ENCODE peak calls at places on chromosomes 5 and 9, in six cellular contexts. E is Right ventricle myocardium superior, V is HEK293T, D is SJSA1, P is anterior cingulate cortex, C is right cardiac atrium. A is an unnamed sample.

GRCh38 chr5:33565304-33565703 is 124.5 kb downstream of the TARS1 start:
- DNase-seq in E (peak), V (no peak), D (no peak), P (no peak), C (peak), A (no peak)

GRCh38 chr5:66186108-66186507 is 42.0 kb downstream of the SREK1 start:
- DNase-seq in E (no peak), V (no peak), D (no peak), P (no peak), C (no peak), A (no peak)

GRCh38 chr5:59790399-59791130 is 103.0 kb downstream of the PDE4D start:
- DNase-seq in E (no peak), V (no peak), D (no peak), P (no peak), C (peak), A (no peak)

GRCh38 chr5:87916320-87916719 is 352.3 kb downstream of the TMEM161B start:
- DNase-seq in E (no peak), V (no peak), D (no peak), P (no peak), C (no peak), A (no peak)

GRCh38 chr5:157312492-157312891 is 46.6 kb downstream of the CYFIP2 start:
- DNase-seq in E (no peak), V (peak), D (peak), P (no peak), C (no peak), A (no peak)

GRCh38 chr5:132358760-132359159 is 10.8 kb upstream of the SLC22A5 start:
- DNase-seq in E (no peak), V (no peak), D (no peak), P (no peak), C (no peak), A (no peak)

GRCh38 chr5:29077451-29077850 is 2039.1 kb upstream of the CDH9 start:
- DNase-seq in E (no peak), V (no peak), D (no peak), P (no peak), C (no peak), A (no peak)

GRCh38 chr9:21684831-21685362 is 117.5 kb upstream of the MTAP start:
- DNase-seq in E (no peak), V (no peak), D (peak), P (no peak), C (no peak), A (no peak)

GRCh38 chr5:140298183-140298601 is 4.7 kb downstream of the PFDN1 start:
- DNase-seq in E (no peak), V (no peak), D (peak), P (no peak), C (no peak), A (no peak)

GRCh38 chr5:56272765-56273164 is 39.6 kb upstream of the ANKRD55 start:
- DNase-seq in E (no peak), V (no peak), D (no peak), P (no peak), C (no peak), A (no peak)

GRCh38 chr5:141940695-141941271 is 17.1 kb downstream of the DELE1 start:
- DNase-seq in E (no peak), V (no peak), D (peak), P (peak), C (no peak), A (no peak)

GRCh38 chr9:16410601-16411285 is 459.7 kb downstream of the BNC2 start:
- DNase-seq in E (no peak), V (no peak), D (no peak), P (no peak), C (no peak), A (no peak)

GRCh38 chr5:34511481-34511880 is 144.6 kb upstream of the RAI14 start:
- DNase-seq in E (no peak), V (no peak), D (no peak), P (no peak), C (no peak), A (no peak)

GRCh38 chr9:69605406-69605805 is 66.8 kb downstream of the APBA1 start:
- DNase-seq in E (no peak), V (no peak), D (no peak), P (no peak), C (no peak), A (no peak)

GRCh38 chr5:77993799-77994318 is 217.7 kb upstream of the TBCA start:
- DNase-seq in E (no peak), V (no peak), D (no peak), P (peak), C (no peak), A (no peak)

GRCh38 chr9:120439147-120439546 is 140.8 kb downstream of the CDK5RAP2 start:
- DNase-seq in E (no peak), V (peak), D (no peak), P (no peak), C (no peak), A (no peak)

GRCh38 chr9:28051559-28051958 is 478.3 kb upstream of the C9orf72 start:
- DNase-seq in E (no peak), V (no peak), D (peak), P (no peak), C (no peak), A (no peak)

GRCh38 chr5:68288756-68289134 is 73.2 kb downstream of the PIK3R1 start:
- DNase-seq in E (no peak), V (peak), D (no peak), P (no peak), C (no peak), A (no peak)

A was measured in osteocyte.